ENCODE peak calls at places on chromosome 2, in nine cellular contexts. One of them, this sample, is unnamed.

GRCh38 chr2:157559061-157559460 is 69.6 kb downstream of the ACVR1C start:
- DNase-seq in NCI-H1417 treated with DMSO at 0.1 percent for 48 hours: no peak
- DNase-seq in NCI-H187 treated with DMSO at 0.1 percent for 48 hours: no peak
- DNase-seq in foreskin fibroblast: no peak
- DNase-seq in HL-60: no peak
- DNase-seq in NCI-H524: no peak
- DNase-seq in adrenal gland: no peak
- DNase-seq in NCI-H1436: no peak
- DNase-seq in left cardiac atrium: no peak
- DNase-seq in this sample: no peak

GRCh38 chr2:175999283-175999819 is 2.7 kb downstream of the LNPK start:
- DNase-seq in NCI-H1417 treated with DMSO at 0.1 percent for 48 hours: no peak
- DNase-seq in NCI-H187 treated with DMSO at 0.1 percent for 48 hours: no peak
- DNase-seq in foreskin fibroblast: no peak
- DNase-seq in HL-60: peak; percentile 45
- DNase-seq in NCI-H524: no peak
- DNase-seq in adrenal gland: no peak
- DNase-seq in NCI-H1436: no peak
- DNase-seq in left cardiac atrium: no peak
- DNase-seq in this sample: no peak

GRCh38 chr2:127388423-127389164 is 819 bp upstream of the MAP3K2 start:
- DNase-seq in NCI-H1417 treated with DMSO at 0.1 percent for 48 hours: no peak
- DNase-seq in NCI-H187 treated with DMSO at 0.1 percent for 48 hours: no peak
- DNase-seq in foreskin fibroblast: no peak
- DNase-seq in HL-60: no peak
- DNase-seq in NCI-H524: peak; percentile 54
- DNase-seq in adrenal gland: no peak
- DNase-seq in NCI-H1436: no peak
- DNase-seq in left cardiac atrium: no peak
- DNase-seq in this sample: no peak

GRCh38 chr2:4214444-4215295 is 511.3 kb downstream of the DCDC2C start:
- DNase-seq in NCI-H1417 treated with DMSO at 0.1 percent for 48 hours: no peak
- DNase-seq in NCI-H187 treated with DMSO at 0.1 percent for 48 hours: no peak
- DNase-seq in foreskin fibroblast: no peak
- DNase-seq in HL-60: no peak
- DNase-seq in NCI-H524: no peak
- DNase-seq in adrenal gland: no peak
- DNase-seq in NCI-H1436: no peak
- DNase-seq in left cardiac atrium: no peak
- DNase-seq in this sample: no peak

GRCh38 chr2:38178556-38179419 is 102.8 kb upstream of the CYP1B1 start:
- DNase-seq in NCI-H1417 treated with DMSO at 0.1 percent for 48 hours: no peak
- DNase-seq in NCI-H187 treated with DMSO at 0.1 percent for 48 hours: no peak
- DNase-seq in foreskin fibroblast: peak; percentile 90
- DNase-seq in HL-60: peak; percentile 92
- DNase-seq in NCI-H524: no peak
- DNase-seq in adrenal gland: peak; percentile 58
- DNase-seq in NCI-H1436: no peak
- DNase-seq in left cardiac atrium: no peak
- DNase-seq in this sample: peak; percentile 72

GRCh38 chr2:158094487-158095092 is 7.1 kb upstream of the UPP2 start:
- DNase-seq in NCI-H1417 treated with DMSO at 0.1 percent for 48 hours: no peak
- DNase-seq in NCI-H187 treated with DMSO at 0.1 percent for 48 hours: no peak
- DNase-seq in foreskin fibroblast: no peak
- DNase-seq in HL-60: no peak
- DNase-seq in NCI-H524: no peak
- DNase-seq in adrenal gland: no peak
- DNase-seq in NCI-H1436: no peak
- DNase-seq in left cardiac atrium: no peak
- DNase-seq in this sample: no peak

GRCh38 chr2:230910546-230911135 is 14.4 kb downstream of the GPR55 start:
- DNase-seq in NCI-H1417 treated with DMSO at 0.1 percent for 48 hours: no peak
- DNase-seq in NCI-H187 treated with DMSO at 0.1 percent for 48 hours: no peak
- DNase-seq in foreskin fibroblast: no peak
- DNase-seq in HL-60: no peak
- DNase-seq in NCI-H524: no peak
- DNase-seq in adrenal gland: no peak
- DNase-seq in NCI-H1436: no peak
- DNase-seq in left cardiac atrium: no peak
- DNase-seq in this sample: peak; percentile 29

GRCh38 chr2:46778516-46778915 is 137.1 kb downstream of the MCFD2 start:
- DNase-seq in NCI-H1417 treated with DMSO at 0.1 percent for 48 hours: no peak
- DNase-seq in NCI-H187 treated with DMSO at 0.1 percent for 48 hours: no peak
- DNase-seq in foreskin fibroblast: no peak
- DNase-seq in HL-60: no peak
- DNase-seq in NCI-H524: no peak
- DNase-seq in adrenal gland: no peak
- DNase-seq in NCI-H1436: no peak
- DNase-seq in left cardiac atrium: no peak
- DNase-seq in this sample: no peak

GRCh38 chr2:215680605-215681598 is 245.0 kb upstream of the FN1 start:
- DNase-seq in NCI-H1417 treated with DMSO at 0.1 percent for 48 hours: no peak
- DNase-seq in NCI-H187 treated with DMSO at 0.1 percent for 48 hours: peak; percentile 23
- DNase-seq in foreskin fibroblast: peak; percentile 84
- DNase-seq in HL-60: peak; percentile 77
- DNase-seq in NCI-H524: no peak
- DNase-seq in adrenal gland: no peak
- DNase-seq in NCI-H1436: peak; percentile 52
- DNase-seq in left cardiac atrium: no peak
- DNase-seq in this sample: peak; percentile 91

GRCh38 chr2:54060000-54060399 is 55.4 kb upstream of the ACYP2 start:
- DNase-seq in NCI-H1417 treated with DMSO at 0.1 percent for 48 hours: no peak
- DNase-seq in NCI-H187 treated with DMSO at 0.1 percent for 48 hours: no peak
- DNase-seq in foreskin fibroblast: no peak
- DNase-seq in HL-60: no peak
- DNase-seq in NCI-H524: no peak
- DNase-seq in adrenal gland: no peak
- DNase-seq in NCI-H1436: no peak
- DNase-seq in left cardiac atrium: no peak
- DNase-seq in this sample: no peak

This sample was measured in islet precursor cell.